ENCODE peak calls at places on chromosome 2, in five cellular contexts. X is NCI-H460, J is foreskin fibroblast, Z is substantia nigra, F is progenitor cell of endocrine pancreas. K is an unnamed sample.
A peak's percentile ranks its signal among the peaks of the same experiment; 100 is the strongest.

GRCh38 chr2:33457588-33458247 is 18.7 kb upstream of the RASGRP3 start:
- DNase-seq in F (no peak), J (peak; percentile 52), Z (no peak), X (no peak), K (peak; percentile 21)

GRCh38 chr2:44171018-44171417 is 2.3 kb downstream of the PPM1B start:
- DNase-seq in J (peak; percentile 50), X (no peak), F (no peak), Z (no peak), K (no peak)

GRCh38 chr2:24365051-24365450 is 4.7 kb upstream of the ITSN2 start:
- DNase-seq in F (no peak), Z (no peak), X (no peak), J (no peak), K (peak; percentile 15)

GRCh38 chr2:219593154-219593553 is 4.5 kb upstream of the STK11IP start:
- DNase-seq in Z (no peak), X (no peak), J (no peak), F (no peak), K (no peak)

GRCh38 chr2:138185827-138186226 is 221.6 kb downstream of the HNMT start:
- DNase-seq in Z (no peak), X (no peak), F (no peak), J (no peak), K (no peak)

GRCh38 chr2:80001704-80002103 is 302.8 kb downstream of the LRRTM1 start:
- DNase-seq in X (no peak), J (peak; percentile 44), Z (no peak), F (no peak), K (no peak)

GRCh38 chr2:37984589-37984988 is 59.5 kb downstream of the RMDN2 start:
- DNase-seq in X (peak; percentile 19), Z (no peak), F (no peak), J (peak; percentile 41), K (peak; percentile 17)

GRCh38 chr2:63790913-63791312 is 50.8 kb upstream of the UGP2 start:
- DNase-seq in Z (no peak), J (peak; percentile 92), F (no peak), X (peak; percentile 26), K (peak; percentile 6)